ENCODE peak calls at places on chromosomes 13 and 19, in four cellular contexts. L is Peyer's patch, X is HAP-1, Q is neural progenitor cell. F is an unnamed sample.

GRCh38 chr13:89066868-89067466 is 1395.8 kb downstream of the SLITRK5 start:
- DNase-seq in L (no peak), X (peak; percentile 17), Q (peak; percentile 75), F (peak; percentile 12)

GRCh38 chr19:4849019-4849418 is 17.5 kb upstream of the TICAM1 start:
- DNase-seq in X (no peak), Q (no peak), L (no peak), F (no peak)

GRCh38 chr13:27583645-27584044 is 36.7 kb downstream of the LNX2 start:
- DNase-seq in Q (no peak), L (no peak), X (no peak), F (no peak)

GRCh38 chr19:543912-544608 is at the start of gene GZMM:
- DNase-seq in Q (no peak), L (no peak), X (no peak), F (peak; percentile 30)

GRCh38 chr19:42601811-42602443 is 7.2 kb upstream of the CEACAM8 start:
- DNase-seq in X (peak; percentile 59), L (no peak), Q (peak; percentile 48), F (no peak)

GRCh38 chr19:47427241-47428176 is 8.2 kb upstream of the MEIS3 start:
- DNase-seq in L (peak; percentile 66), X (peak; percentile 90), Q (peak; percentile 87), F (peak; percentile 34)

GRCh38 chr19:10018786-10019185 is 5.5 kb downstream of the RDH8 start:
- DNase-seq in Q (no peak), X (no peak), L (no peak), F (no peak)

GRCh38 chr19:2923510-2923909 is 21.3 kb downstream of the ZNF77 start:
- DNase-seq in L (no peak), Q (no peak), X (no peak), F (no peak)

GRCh38 chr13:50941146-50941545 is 31.6 kb downstream of the RNASEH2B start:
- DNase-seq in Q (no peak), L (no peak), X (no peak), F (no peak)
- H3K36me3 ChIP-seq in Q (peaks cover 7% of the 10 kb centered on the region), L (no peaks in the 10 kb centered on the region), X (peaks cover 22% of the 10 kb centered on the region), F (no peaks in the 10 kb centered on the region)

GRCh38 chr19:34687348-34687747 is 9.9 kb downstream of the ZNF302 start:
- DNase-seq in L (no peak), Q (no peak), X (no peak), F (no peak)
- H3K9me3 ChIP-seq in L (peaks cover 22% of the 10 kb centered on the region), Q (peaks cover 11% of the 10 kb centered on the region), X (peaks cover 2% of the 10 kb centered on the region), F (no peaks in the 10 kb centered on the region)

DNA sequence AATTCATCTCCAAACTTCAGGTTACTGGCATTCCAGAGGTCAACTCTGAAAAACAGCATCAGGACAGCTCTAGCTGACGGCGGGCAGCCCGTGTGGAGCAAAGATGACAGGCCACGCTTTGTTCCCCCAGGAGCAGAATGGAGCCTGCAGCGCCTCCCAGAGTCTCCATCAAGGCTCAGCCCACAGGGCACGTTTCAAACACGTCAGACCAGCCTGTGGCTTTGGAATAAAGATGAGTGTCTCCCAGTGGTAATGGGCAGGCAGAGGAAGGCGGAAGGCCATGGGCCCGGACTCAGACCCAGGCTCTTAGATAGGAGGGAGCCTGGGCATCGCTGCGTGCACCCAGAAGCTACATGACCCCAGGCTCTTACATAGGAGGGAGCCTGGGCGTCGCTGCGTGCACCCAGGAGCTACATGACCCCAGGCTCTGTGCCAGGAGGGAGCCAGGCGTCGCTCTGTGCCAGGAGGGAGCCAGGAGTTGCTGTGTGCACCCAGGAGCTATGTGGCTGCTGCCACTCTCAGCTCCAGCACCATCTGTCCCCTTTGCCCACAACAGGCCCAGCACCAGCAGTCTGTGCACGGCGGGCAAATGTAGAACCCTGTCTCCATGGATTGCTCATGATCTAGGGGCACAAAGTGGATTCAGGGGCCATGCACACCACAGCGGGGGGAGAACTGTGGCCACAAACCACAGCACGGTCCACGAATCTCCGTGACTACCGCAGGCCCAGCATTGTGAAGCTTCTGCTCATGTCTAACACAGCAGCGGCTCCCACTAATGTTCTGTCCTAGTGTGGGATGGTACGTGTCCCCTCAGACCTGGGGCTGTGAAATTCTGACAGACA is 47.8 kb upstream of the C13orf46 start:
- DNase-seq in X (no peak), L (no peak), Q (no peak), F (peak; percentile 35)
- H3K36me3 ChIP-seq in X (no peaks in the 10 kb centered on the region), L (peaks cover 19% of the 10 kb centered on the region), Q (no peaks in the 10 kb centered on the region), F (no peaks in the 10 kb centered on the region)

GRCh38 chr19:22519152-22519551 is 97.0 kb upstream of the ZNF98 start:
- DNase-seq in X (no peak), Q (no peak), L (no peak), F (no peak)
- H3K9me3 ChIP-seq in X (no peaks in the 10 kb centered on the region), Q (no peaks in the 10 kb centered on the region), L (peaks cover 7% of the 10 kb centered on the region), F (no peaks in the 10 kb centered on the region)